ENCODE peak calls at places on chromosome 10, in nine cellular contexts. One of them, this sample, is unnamed.

GRCh38 chr10:100710151-100710871 is 35.1 kb upstream of the PAX2 start:
- DNase-seq in adrenal gland: peak; percentile 32
- DNase-seq in effector CD4-positive, alpha-beta T cell: no peak
- DNase-seq in glomerular endothelial cell: no peak
- DNase-seq in frontal cortex: no peak
- DNase-seq in sigmoid colon: no peak
- DNase-seq in T follicular helper cell: no peak
- DNase-seq in mammary epithelial cell: no peak
- DNase-seq in ELR: no peak
- DNase-seq in this sample: no peak

GRCh38 chr10:96496281-96496925 is 17.3 kb downstream of the TLL2 start:
- DNase-seq in T follicular helper cell: no peak
- DNase-seq in glomerular endothelial cell: no peak
- DNase-seq in ELR: peak; percentile 36
- DNase-seq in sigmoid colon: no peak
- DNase-seq in mammary epithelial cell: no peak
- DNase-seq in frontal cortex: no peak
- DNase-seq in adrenal gland: no peak
- DNase-seq in effector CD4-positive, alpha-beta T cell: no peak
- DNase-seq in this sample: no peak

GRCh38 chr10:93413252-93413689 is 68.9 kb downstream of the MYOF start:
- DNase-seq in frontal cortex: no peak
- DNase-seq in effector CD4-positive, alpha-beta T cell: peak; percentile 7
- DNase-seq in mammary epithelial cell: no peak
- DNase-seq in glomerular endothelial cell: peak; percentile 34
- DNase-seq in adrenal gland: no peak
- DNase-seq in T follicular helper cell: peak; percentile 6
- DNase-seq in ELR: no peak
- DNase-seq in sigmoid colon: no peak
- DNase-seq in this sample: peak; percentile 29

GRCh38 chr10:22475857-22476600 is 130.7 kb downstream of the SPAG6 start:
- DNase-seq in ELR: no peak
- DNase-seq in T follicular helper cell: no peak
- DNase-seq in glomerular endothelial cell: no peak
- DNase-seq in effector CD4-positive, alpha-beta T cell: no peak
- DNase-seq in frontal cortex: peak; percentile 59
- DNase-seq in sigmoid colon: no peak
- DNase-seq in adrenal gland: no peak
- DNase-seq in mammary epithelial cell: no peak
- DNase-seq in this sample: no peak

GRCh38 chr10:98610855-98611254 is 164.1 kb upstream of the HPS1 start:
- DNase-seq in T follicular helper cell: no peak
- DNase-seq in mammary epithelial cell: no peak
- DNase-seq in ELR: no peak
- DNase-seq in effector CD4-positive, alpha-beta T cell: no peak
- DNase-seq in adrenal gland: no peak
- DNase-seq in sigmoid colon: peak; percentile 84
- DNase-seq in glomerular endothelial cell: no peak
- DNase-seq in frontal cortex: no peak
- DNase-seq in this sample: no peak

GRCh38 chr10:98254234-98254858 is 13.6 kb downstream of the LOXL4 start:
- DNase-seq in adrenal gland: no peak
- DNase-seq in effector CD4-positive, alpha-beta T cell: no peak
- DNase-seq in mammary epithelial cell: no peak
- DNase-seq in ELR: no peak
- DNase-seq in sigmoid colon: no peak
- DNase-seq in glomerular endothelial cell: no peak
- DNase-seq in frontal cortex: no peak
- DNase-seq in T follicular helper cell: no peak
- DNase-seq in this sample: no peak

GRCh38 chr10:30491204-30491603 is 57.2 kb downstream of the MAP3K8 start:
- DNase-seq in effector CD4-positive, alpha-beta T cell: no peak
- DNase-seq in mammary epithelial cell: peak; percentile 82
- DNase-seq in adrenal gland: peak; percentile 30
- DNase-seq in T follicular helper cell: no peak
- DNase-seq in frontal cortex: no peak
- DNase-seq in ELR: peak; percentile 15
- DNase-seq in sigmoid colon: no peak
- DNase-seq in glomerular endothelial cell: no peak
- DNase-seq in this sample: no peak

GRCh38 chr10:120949511-120950102 is 98.4 kb downstream of the WDR11 start:
- DNase-seq in sigmoid colon: no peak
- DNase-seq in adrenal gland: no peak
- DNase-seq in ELR: no peak
- DNase-seq in T follicular helper cell: no peak
- DNase-seq in glomerular endothelial cell: no peak
- DNase-seq in frontal cortex: no peak
- DNase-seq in effector CD4-positive, alpha-beta T cell: no peak
- DNase-seq in mammary epithelial cell: no peak
- DNase-seq in this sample: no peak

This sample was measured in CD8-positive, alpha-beta T cell.